ENCODE peak calls at places on chromosome 12, in ten cellular contexts. N is hepatic stellate cell; E is stimulated activated CD8-positive, alpha-beta memory T cell treated with anti-CD3 and anti-CD28 coated beads, Interleukin-2, amount 100 ng/mL, for 1 hour; J is HCEC 1CT; X is activated naive CD4-positive, alpha-beta T cell treated with anti-CD3 and anti-CD28 coated beads, Interleukin-2, amount 10 ng/mL, durations not matched to agents 7 days and 5 days; P is CD8-positive, alpha-beta memory T cell; W is type B pancreatic cell; Q is K562; A is iris pigment epithelial cell; I is substantia nigra. C is an unnamed sample.

GRCh38 chr12:40058721-40059190 is 47.1 kb downstream of the SLC2A13 start:
- DNase-seq in N (no peak), E (no peak), J (no peak), X (no peak), P (no peak), W (no peak), Q (no peak), A (no peak), I (no peak), C (no peak)

GRCh38 chr12:106897082-106897481 is 58.6 kb upstream of the TMEM263 start:
- DNase-seq in N (no peak), E (no peak), J (peak), X (no peak), P (no peak), W (no peak), Q (peak), A (peak), I (no peak), C (no peak)

GRCh38 chr12:79560165-79560889 is 130.4 kb downstream of the PAWR start:
- DNase-seq in N (no peak), E (no peak), J (no peak), X (no peak), P (no peak), W (no peak), Q (no peak), A (no peak), I (no peak), C (no peak)

GRCh38 chr12:93274937-93275336 is 102.8 kb upstream of the NUDT4 start:
- DNase-seq in N (no peak), E (no peak), J (no peak), X (no peak), P (no peak), W (no peak), Q (no peak), A (no peak), I (no peak), C (no peak)

GRCh38 chr12:116818341-116818856 is 62.8 kb downstream of the HRK start:
- DNase-seq in N (peak), E (no peak), J (no peak), X (peak), P (no peak), W (no peak), Q (peak), A (no peak), I (peak), C (no peak)

GRCh38 chr12:114853003-114853529 is 169.1 kb upstream of the TBX3 start:
- DNase-seq in N (no peak), E (no peak), J (peak), X (no peak), P (no peak), W (no peak), Q (no peak), A (no peak), I (no peak), C (no peak)

GRCh38 chr12:16281157-16281556 is 3.7 kb upstream of the SLC15A5 start:
- DNase-seq in N (no peak), E (no peak), J (peak), X (no peak), P (no peak), W (no peak), Q (no peak), A (peak), I (no peak), C (no peak)

GRCh38 chr12:113432976-113433375 is 10.8 kb downstream of the SDSL start:
- DNase-seq in N (no peak), E (no peak), J (no peak), X (no peak), P (no peak), W (no peak), Q (no peak), A (no peak), I (no peak), C (no peak)

GRCh38 chr12:113933201-113933786 is 32.8 kb downstream of the RBM19 start:
- DNase-seq in N (no peak), E (no peak), J (no peak), X (no peak), P (no peak), W (no peak), Q (peak), A (peak), I (peak), C (no peak)

GRCh38 chr12:57430117-57430930 is 519 bp downstream of the R3HDM2 start:
- DNase-seq in N (peak), E (no peak), J (peak), X (peak), P (no peak), W (peak), Q (no peak), A (peak), I (no peak), C (peak)